ENCODE peak calls at places on chromosomes 7 and 10, in six cellular contexts. I, A, B, F, P and X are unnamed samples.

GRCh38 chr7:4150731-4151130 is 531.4 kb upstream of the FOXK1 start:
- DNase-seq in I (no peak), A (no peak), B (no peak), F (no peak), P (no peak), X (no peak)

GRCh38 chr7:119545118-119545517 is 727.9 kb upstream of the KCND2 start:
- DNase-seq in I (peak; percentile 44), A (no peak), B (no peak), F (peak; percentile 17), P (no peak), X (peak; percentile 89)

GRCh38 chr7:128959296-128959695 is 21.6 kb downstream of the IRF5 start:
- DNase-seq in I (no peak), A (no peak), B (no peak), F (no peak), P (no peak), X (no peak)

GRCh38 chr10:7424315-7424714 is 13.5 kb upstream of the SFMBT2 start:
- DNase-seq in I (no peak), A (no peak), B (no peak), F (no peak), P (no peak), X (no peak)

GRCh38 chr7:41702635-41703371 is at the start of gene INHBA:
- DNase-seq in I (peak; percentile 95), A (peak; percentile 65), B (peak; percentile 95), F (peak; percentile 80), P (no peak), X (peak; percentile 94)

GRCh38 chr7:127582361-127582760 is 3.0 kb downstream of the GCC1 start:
- DNase-seq in I (peak; percentile 54), A (no peak), B (no peak), F (peak; percentile 91), P (peak; percentile 60), X (peak; percentile 30)

GRCh38 chr10:43846187-43846680 is 197.6 kb upstream of the ZNF32 start:
- DNase-seq in I (peak; percentile 75), A (no peak), B (no peak), F (peak; percentile 54), P (no peak), X (peak; percentile 84)

GRCh38 chr7:16889305-16889704 is 7.5 kb upstream of the AGR3 start:
- DNase-seq in I (no peak), A (no peak), B (no peak), F (no peak), P (no peak), X (no peak)

GRCh38 chr7:32941996-32942782 is 15.1 kb upstream of the FKBP9 start:
- DNase-seq in I (peak; percentile 54), A (peak; percentile 72), B (no peak), F (peak; percentile 37), P (peak; percentile 49), X (peak; percentile 67)

GRCh38 chr10:129471447-129471846 is 4.4 kb downstream of the MGMT start:
- DNase-seq in I (no peak), A (no peak), B (no peak), F (no peak), P (no peak), X (no peak)

GRCh38 chr7:70707823-70708243 is 424.1 kb upstream of the GALNT17 start:
- DNase-seq in I (peak; percentile 12), A (no peak), B (no peak), F (peak; percentile 25), P (no peak), X (no peak)

GRCh38 chr7:14191686-14192098 is 202.2 kb upstream of the ETV1 start:
- DNase-seq in I (peak; percentile 76), A (no peak), B (no peak), F (peak; percentile 46), P (no peak), X (peak; percentile 18)

GRCh38 chr10:118913825-118914224 is 115.7 kb upstream of the NANOS1 start:
- DNase-seq in I (no peak), A (no peak), B (no peak), F (no peak), P (no peak), X (no peak)

GRCh38 chr7:2508327-2509231 is 11.0 kb upstream of the LFNG start:
- DNase-seq in I (peak; percentile 64), A (peak; percentile 65), B (peak; percentile 50), F (peak; percentile 60), P (no peak), X (no peak)

GRCh38 chr10:77084431-77085144 is 553.0 kb downstream of the KCNMA1 start:
- DNase-seq in I (no peak), A (no peak), B (no peak), F (no peak), P (no peak), X (no peak)

GRCh38 chr10:28627102-28627501 is 50.2 kb upstream of the BAMBI start:
- DNase-seq in I (no peak), A (no peak), B (peak; percentile 14), F (peak; percentile 71), P (no peak), X (peak; percentile 43)

GRCh38 chr7:143256325-143256724 is 6.9 kb upstream of the GSTK1 start:
- DNase-seq in I (no peak), A (no peak), B (no peak), F (no peak), P (no peak), X (no peak)

GRCh38 chr10:110765513-110766375 is 106.0 kb upstream of the PDCD4 start:
- DNase-seq in I (peak; percentile 30), A (no peak), B (no peak), F (peak; percentile 68), P (no peak), X (peak; percentile 9)

GRCh38 chr7:2981103-2981480 is 62.6 kb downstream of the CARD11 start:
- DNase-seq in I (no peak), A (no peak), B (no peak), F (no peak), P (no peak), X (no peak)

GRCh38 chr10:132335189-132336063 is 3.4 kb downstream of the LRRC27 start:
- DNase-seq in I (no peak), A (no peak), B (no peak), F (no peak), P (no peak), X (no peak)

GRCh38 chr10:103551619-103552602 is 58.4 kb downstream of the NEURL1 start:
- DNase-seq in I (no peak), A (no peak), B (no peak), F (no peak), P (no peak), X (no peak)

GRCh38 chr10:5573968-5574641 is 49.3 kb downstream of the CALML3 start:
- DNase-seq in I (no peak), A (no peak), B (no peak), F (peak; percentile 44), P (no peak), X (no peak)

DNA sequence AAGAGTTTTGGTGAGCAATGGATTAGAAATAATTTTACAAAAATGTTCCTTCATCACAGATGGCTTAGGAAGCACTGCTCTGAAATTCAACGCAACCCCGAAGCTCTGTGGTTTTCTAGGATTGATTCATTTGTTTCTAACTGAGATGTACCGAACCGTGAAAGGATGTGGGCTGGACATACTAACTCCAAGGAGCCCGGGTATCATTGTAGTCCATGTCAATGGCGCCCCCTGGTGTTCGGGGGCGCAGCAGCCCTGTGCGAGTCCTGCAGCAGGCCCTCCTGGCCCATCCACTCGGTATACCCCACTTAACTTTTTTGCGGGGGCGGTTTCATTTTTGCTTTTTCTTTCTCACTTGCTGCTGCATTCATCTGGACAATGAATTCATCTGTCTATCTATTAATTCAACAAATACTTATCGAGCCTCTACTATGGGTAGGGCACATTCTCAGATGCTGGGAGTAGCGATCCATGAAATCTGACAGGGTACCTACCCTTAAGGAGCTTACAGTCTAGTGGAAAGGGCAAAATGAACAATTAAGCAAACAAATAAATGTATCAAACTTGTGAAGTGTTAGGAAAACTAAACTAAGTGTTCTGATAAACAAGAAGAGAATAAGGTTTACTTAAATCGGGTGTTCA is 25.2 kb upstream of the ITPRID1 start:
- DNase-seq in I (peak; percentile 5), A (peak; percentile 59), B (no peak), F (peak; percentile 2), P (peak; percentile 55), X (peak; percentile 53)
- TF ChIP-seq CTCF in I (peak; percentile 46), A (peak; percentile 91), B (peak; percentile 58), F (peak; percentile 15), P (peak; percentile 39), X (peak; percentile 78)

DNA sequence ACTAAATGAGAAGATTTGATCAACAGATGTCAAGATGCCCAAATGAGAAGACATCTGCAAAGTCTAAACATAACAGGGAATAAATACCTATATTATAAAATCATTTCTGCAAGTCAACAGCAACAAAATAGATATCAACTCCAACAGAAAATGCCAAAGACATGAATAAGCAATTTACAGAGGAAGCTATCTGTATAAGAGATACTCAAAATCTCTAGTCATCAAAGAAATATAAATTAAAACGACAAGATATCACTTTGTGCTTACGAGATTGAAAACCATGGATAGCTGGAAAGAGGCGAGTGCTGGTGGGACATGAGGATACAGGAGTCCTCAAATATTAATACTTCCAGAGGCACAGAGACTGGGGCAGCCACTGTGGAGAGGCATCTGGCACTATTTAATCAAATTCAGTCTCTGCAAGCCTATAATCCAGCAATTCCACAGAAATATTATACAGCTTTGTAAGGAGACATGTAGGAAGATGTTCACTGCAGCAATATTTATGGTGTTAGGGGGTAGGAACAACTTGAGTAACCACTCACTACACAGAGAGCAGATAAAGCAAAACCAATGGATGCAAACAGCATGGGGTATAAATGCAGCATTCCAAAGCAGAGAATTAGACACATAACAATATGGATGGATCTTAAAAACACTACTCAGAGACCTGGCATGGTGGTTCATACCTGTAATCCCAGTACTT is 4.8 kb downstream of the DNMBP start:
- DNase-seq in I (peak; percentile 30), A (no peak), B (no peak), F (peak; percentile 64), P (no peak), X (no peak)
- H3K4me3 ChIP-seq in I (no peak overlapping the region), A (peak overlapping the region; percentile 38), B (peak overlapping the region; percentile 26), F (no peak overlapping the region), P (no peak overlapping the region), X (peak overlapping the region; percentile 40)

GRCh38 chr10:60848126-60848525 is 69.8 kb downstream of the CDK1 start:
- DNase-seq in I (peak; percentile 69), A (peak; percentile 10), B (no peak), F (peak; percentile 70), P (no peak), X (peak; percentile 55)

GRCh38 chr10:60845038-60845437 is 66.8 kb downstream of the CDK1 start:
- DNase-seq in I (no peak), A (no peak), B (no peak), F (no peak), P (no peak), X (no peak)

GRCh38 chr10:60849217-60849616 is 70.9 kb downstream of the CDK1 start:
- DNase-seq in I (no peak), A (no peak), B (no peak), F (no peak), P (no peak), X (peak; percentile 10)

GRCh38 chr10:60848680-60849079 is 70.4 kb downstream of the CDK1 start:
- DNase-seq in I (no peak), A (no peak), B (no peak), F (no peak), P (no peak), X (no peak)

DNA sequence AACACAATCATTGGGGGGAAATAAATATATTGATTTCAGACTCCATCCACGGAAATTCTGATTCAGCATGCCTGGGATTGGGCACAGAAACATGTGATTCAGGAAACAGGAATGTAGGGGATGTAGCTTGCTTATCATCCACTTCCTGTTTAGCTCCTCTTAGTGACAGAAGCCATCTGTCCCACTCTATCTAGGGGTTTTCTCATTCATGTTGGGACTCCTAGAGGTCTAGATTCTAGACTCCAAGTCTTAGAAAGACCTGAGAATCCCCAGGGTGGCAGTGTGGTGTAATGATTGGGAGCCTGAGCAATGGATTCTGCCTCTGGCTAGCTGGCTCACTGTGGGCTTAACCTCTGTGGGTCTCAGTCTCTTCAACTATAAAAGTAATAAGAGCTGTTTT is 67.9 kb downstream of the CDK1 start:
- DNase-seq in I (peak; percentile 71), A (no peak), B (no peak), F (peak; percentile 48), P (no peak), X (peak; percentile 56)
- TF ChIP-seq CTCF in I (no peak), A (no peak), B (no peak), F (peak; percentile 26), P (no peak), X (peak; percentile 17)

GRCh38 chr7:711967-712600 is 14.4 kb upstream of the DNAAF5 start:
- DNase-seq in I (no peak), A (no peak), B (no peak), F (no peak), P (no peak), X (no peak)
- H3K4me3 ChIP-seq in I (peak overlapping the region; percentile 51), A (no peak overlapping the region), B (peak overlapping the region; percentile 37), F (peak overlapping the region; percentile 55), P (peak overlapping the region; percentile 73), X (peak overlapping the region; percentile 44)